ENCODE peak calls at places on chromosome 3, in seven cellular contexts. One of them, this sample, is unnamed.

GRCh38 chr3:187968883-187969580 is 184.9 kb upstream of the LPP start:
- DNase-seq in endothelial cell: no peak
- DNase-seq in occipital lobe: no peak
- DNase-seq in pancreas: no peak
- DNase-seq in activated T-helper 9 cell treated with anti-CD3 and anti-CD28 coated beads, Interleukin-2, amount 50 U/mL, for 16 hours: no peak
- DNase-seq in activated CD8-positive, alpha-beta memory T cell treated with anti-CD3 and anti-CD28 coated beads for 48 hours: no peak
- DNase-seq in RPMI8226: no peak
- DNase-seq in this sample: no peak

GRCh38 chr3:14483286-14483685 is 56.9 kb downstream of the GRIP2 start:
- DNase-seq in endothelial cell: no peak
- DNase-seq in occipital lobe: no peak
- DNase-seq in pancreas: no peak
- DNase-seq in activated T-helper 9 cell treated with anti-CD3 and anti-CD28 coated beads, Interleukin-2, amount 50 U/mL, for 16 hours: no peak
- DNase-seq in activated CD8-positive, alpha-beta memory T cell treated with anti-CD3 and anti-CD28 coated beads for 48 hours: no peak
- DNase-seq in RPMI8226: no peak
- DNase-seq in this sample: no peak

GRCh38 chr3:31412832-31413231 is 119.9 kb upstream of the STT3B start:
- DNase-seq in endothelial cell: no peak
- DNase-seq in occipital lobe: no peak
- DNase-seq in pancreas: no peak
- DNase-seq in activated T-helper 9 cell treated with anti-CD3 and anti-CD28 coated beads, Interleukin-2, amount 50 U/mL, for 16 hours: no peak
- DNase-seq in activated CD8-positive, alpha-beta memory T cell treated with anti-CD3 and anti-CD28 coated beads for 48 hours: no peak
- DNase-seq in RPMI8226: no peak
- DNase-seq in this sample: no peak

GRCh38 chr3:44000586-44000985 is 241.1 kb upstream of the TOPAZ1 start:
- DNase-seq in endothelial cell: no peak
- DNase-seq in occipital lobe: no peak
- DNase-seq in pancreas: no peak
- DNase-seq in activated T-helper 9 cell treated with anti-CD3 and anti-CD28 coated beads, Interleukin-2, amount 50 U/mL, for 16 hours: no peak
- DNase-seq in activated CD8-positive, alpha-beta memory T cell treated with anti-CD3 and anti-CD28 coated beads for 48 hours: no peak
- DNase-seq in RPMI8226: peak; percentile 28
- DNase-seq in this sample: no peak

GRCh38 chr3:197364410-197365071 is 66.1 kb upstream of the DLG1 start:
- DNase-seq in endothelial cell: no peak
- DNase-seq in occipital lobe: no peak
- DNase-seq in pancreas: no peak
- DNase-seq in activated T-helper 9 cell treated with anti-CD3 and anti-CD28 coated beads, Interleukin-2, amount 50 U/mL, for 16 hours: no peak
- DNase-seq in activated CD8-positive, alpha-beta memory T cell treated with anti-CD3 and anti-CD28 coated beads for 48 hours: no peak
- DNase-seq in RPMI8226: no peak
- DNase-seq in this sample: no peak

GRCh38 chr3:191087391-191087790 is 111.7 kb upstream of the OSTN start:
- DNase-seq in endothelial cell: no peak
- DNase-seq in occipital lobe: no peak
- DNase-seq in pancreas: no peak
- DNase-seq in activated T-helper 9 cell treated with anti-CD3 and anti-CD28 coated beads, Interleukin-2, amount 50 U/mL, for 16 hours: no peak
- DNase-seq in activated CD8-positive, alpha-beta memory T cell treated with anti-CD3 and anti-CD28 coated beads for 48 hours: no peak
- DNase-seq in RPMI8226: no peak
- DNase-seq in this sample: no peak

GRCh38 chr3:97882975-97883598 is 61.3 kb downstream of the CRYBG3 start:
- DNase-seq in endothelial cell: no peak
- DNase-seq in occipital lobe: no peak
- DNase-seq in pancreas: peak; percentile 11
- DNase-seq in activated T-helper 9 cell treated with anti-CD3 and anti-CD28 coated beads, Interleukin-2, amount 50 U/mL, for 16 hours: no peak
- DNase-seq in activated CD8-positive, alpha-beta memory T cell treated with anti-CD3 and anti-CD28 coated beads for 48 hours: no peak
- DNase-seq in RPMI8226: no peak
- DNase-seq in this sample: no peak

GRCh38 chr3:72127843-72128242 is 342.9 kb upstream of the PROK2 start:
- DNase-seq in endothelial cell: no peak
- DNase-seq in occipital lobe: no peak
- DNase-seq in pancreas: no peak
- DNase-seq in activated T-helper 9 cell treated with anti-CD3 and anti-CD28 coated beads, Interleukin-2, amount 50 U/mL, for 16 hours: no peak
- DNase-seq in activated CD8-positive, alpha-beta memory T cell treated with anti-CD3 and anti-CD28 coated beads for 48 hours: no peak
- DNase-seq in RPMI8226: no peak
- DNase-seq in this sample: no peak

GRCh38 chr3:41684802-41685740 is 276.8 kb downstream of the ULK4 start:
- DNase-seq in endothelial cell: no peak
- DNase-seq in occipital lobe: no peak
- DNase-seq in pancreas: no peak
- DNase-seq in activated T-helper 9 cell treated with anti-CD3 and anti-CD28 coated beads, Interleukin-2, amount 50 U/mL, for 16 hours: no peak
- DNase-seq in activated CD8-positive, alpha-beta memory T cell treated with anti-CD3 and anti-CD28 coated beads for 48 hours: no peak
- DNase-seq in RPMI8226: no peak
- DNase-seq in this sample: no peak

GRCh38 chr3:58411851-58412830 is 21.5 kb downstream of the PDHB start:
- DNase-seq in endothelial cell: no peak
- DNase-seq in occipital lobe: no peak
- DNase-seq in pancreas: no peak
- DNase-seq in activated T-helper 9 cell treated with anti-CD3 and anti-CD28 coated beads, Interleukin-2, amount 50 U/mL, for 16 hours: no peak
- DNase-seq in activated CD8-positive, alpha-beta memory T cell treated with anti-CD3 and anti-CD28 coated beads for 48 hours: no peak
- DNase-seq in RPMI8226: no peak
- DNase-seq in this sample: no peak

GRCh38 chr3:135887220-135887619 is 78.3 kb upstream of the PPP2R3A start:
- DNase-seq in endothelial cell: no peak
- DNase-seq in occipital lobe: no peak
- DNase-seq in pancreas: no peak
- DNase-seq in activated T-helper 9 cell treated with anti-CD3 and anti-CD28 coated beads, Interleukin-2, amount 50 U/mL, for 16 hours: no peak
- DNase-seq in activated CD8-positive, alpha-beta memory T cell treated with anti-CD3 and anti-CD28 coated beads for 48 hours: no peak
- DNase-seq in RPMI8226: no peak
- DNase-seq in this sample: no peak

GRCh38 chr3:190534386-190534785 is 20.5 kb downstream of the IL1RAP start:
- DNase-seq in endothelial cell: no peak
- DNase-seq in occipital lobe: no peak
- DNase-seq in pancreas: no peak
- DNase-seq in activated T-helper 9 cell treated with anti-CD3 and anti-CD28 coated beads, Interleukin-2, amount 50 U/mL, for 16 hours: no peak
- DNase-seq in activated CD8-positive, alpha-beta memory T cell treated with anti-CD3 and anti-CD28 coated beads for 48 hours: no peak
- DNase-seq in RPMI8226: no peak
- DNase-seq in this sample: no peak

GRCh38 chr3:15241341-15241740 is 35.3 kb downstream of the CAPN7 start:
- DNase-seq in endothelial cell: peak; percentile 24
- DNase-seq in occipital lobe: no peak
- DNase-seq in pancreas: no peak
- DNase-seq in activated T-helper 9 cell treated with anti-CD3 and anti-CD28 coated beads, Interleukin-2, amount 50 U/mL, for 16 hours: peak; percentile 15
- DNase-seq in activated CD8-positive, alpha-beta memory T cell treated with anti-CD3 and anti-CD28 coated beads for 48 hours: no peak
- DNase-seq in RPMI8226: peak; percentile 51
- DNase-seq in this sample: no peak

GRCh38 chr3:157231071-157231470 is 71.1 kb upstream of the CCNL1 start:
- DNase-seq in endothelial cell: no peak
- DNase-seq in occipital lobe: no peak
- DNase-seq in pancreas: no peak
- DNase-seq in activated T-helper 9 cell treated with anti-CD3 and anti-CD28 coated beads, Interleukin-2, amount 50 U/mL, for 16 hours: no peak
- DNase-seq in activated CD8-positive, alpha-beta memory T cell treated with anti-CD3 and anti-CD28 coated beads for 48 hours: no peak
- DNase-seq in RPMI8226: no peak
- DNase-seq in this sample: no peak

GRCh38 chr3:102006812-102007485 is 157.6 kb downstream of the NFKBIZ start:
- DNase-seq in endothelial cell: no peak
- DNase-seq in occipital lobe: no peak
- DNase-seq in pancreas: no peak
- DNase-seq in activated T-helper 9 cell treated with anti-CD3 and anti-CD28 coated beads, Interleukin-2, amount 50 U/mL, for 16 hours: no peak
- DNase-seq in activated CD8-positive, alpha-beta memory T cell treated with anti-CD3 and anti-CD28 coated beads for 48 hours: no peak
- DNase-seq in RPMI8226: peak; percentile 41
- DNase-seq in this sample: no peak

GRCh38 chr3:100352296-100353178 is 18.0 kb downstream of the NIT2 start:
- DNase-seq in endothelial cell: no peak
- DNase-seq in occipital lobe: no peak
- DNase-seq in pancreas: no peak
- DNase-seq in activated T-helper 9 cell treated with anti-CD3 and anti-CD28 coated beads, Interleukin-2, amount 50 U/mL, for 16 hours: no peak
- DNase-seq in activated CD8-positive, alpha-beta memory T cell treated with anti-CD3 and anti-CD28 coated beads for 48 hours: no peak
- DNase-seq in RPMI8226: no peak
- DNase-seq in this sample: no peak

GRCh38 chr3:129240436-129240835 is 9.0 kb upstream of the COPG1 start:
- DNase-seq in endothelial cell: no peak
- DNase-seq in occipital lobe: no peak
- DNase-seq in pancreas: no peak
- DNase-seq in activated T-helper 9 cell treated with anti-CD3 and anti-CD28 coated beads, Interleukin-2, amount 50 U/mL, for 16 hours: no peak
- DNase-seq in activated CD8-positive, alpha-beta memory T cell treated with anti-CD3 and anti-CD28 coated beads for 48 hours: no peak
- DNase-seq in RPMI8226: no peak
- DNase-seq in this sample: no peak

GRCh38 chr3:149077638-149078037 is 8.7 kb downstream of the HLTF start:
- DNase-seq in endothelial cell: no peak
- DNase-seq in occipital lobe: no peak
- DNase-seq in pancreas: no peak
- DNase-seq in activated T-helper 9 cell treated with anti-CD3 and anti-CD28 coated beads, Interleukin-2, amount 50 U/mL, for 16 hours: no peak
- DNase-seq in activated CD8-positive, alpha-beta memory T cell treated with anti-CD3 and anti-CD28 coated beads for 48 hours: no peak
- DNase-seq in RPMI8226: no peak
- DNase-seq in this sample: no peak

GRCh38 chr3:101099791-101100190 is 106.6 kb upstream of the ABI3BP start:
- DNase-seq in endothelial cell: no peak
- DNase-seq in occipital lobe: no peak
- DNase-seq in pancreas: no peak
- DNase-seq in activated T-helper 9 cell treated with anti-CD3 and anti-CD28 coated beads, Interleukin-2, amount 50 U/mL, for 16 hours: no peak
- DNase-seq in activated CD8-positive, alpha-beta memory T cell treated with anti-CD3 and anti-CD28 coated beads for 48 hours: no peak
- DNase-seq in RPMI8226: no peak
- DNase-seq in this sample: no peak

GRCh38 chr3:46930176-46930944 is 46.2 kb downstream of the CCDC12 start:
- DNase-seq in endothelial cell: no peak
- DNase-seq in occipital lobe: no peak
- DNase-seq in pancreas: peak; percentile 54
- DNase-seq in activated T-helper 9 cell treated with anti-CD3 and anti-CD28 coated beads, Interleukin-2, amount 50 U/mL, for 16 hours: no peak
- DNase-seq in activated CD8-positive, alpha-beta memory T cell treated with anti-CD3 and anti-CD28 coated beads for 48 hours: no peak
- DNase-seq in RPMI8226: no peak
- DNase-seq in this sample: no peak

GRCh38 chr3:118628704-118629341 is 405.8 kb downstream of the IGSF11 start:
- DNase-seq in endothelial cell: peak; percentile 82
- DNase-seq in occipital lobe: peak; percentile 47
- DNase-seq in pancreas: peak; percentile 48
- DNase-seq in activated T-helper 9 cell treated with anti-CD3 and anti-CD28 coated beads, Interleukin-2, amount 50 U/mL, for 16 hours: no peak
- DNase-seq in activated CD8-positive, alpha-beta memory T cell treated with anti-CD3 and anti-CD28 coated beads for 48 hours: no peak
- DNase-seq in RPMI8226: peak; percentile 53
- DNase-seq in this sample: peak; percentile 29

GRCh38 chr3:126212629-126213375 is 32.4 kb upstream of the ALDH1L1 start:
- DNase-seq in endothelial cell: peak; percentile 75
- DNase-seq in occipital lobe: no peak
- DNase-seq in pancreas: peak; percentile 69
- DNase-seq in activated T-helper 9 cell treated with anti-CD3 and anti-CD28 coated beads, Interleukin-2, amount 50 U/mL, for 16 hours: no peak
- DNase-seq in activated CD8-positive, alpha-beta memory T cell treated with anti-CD3 and anti-CD28 coated beads for 48 hours: no peak
- DNase-seq in RPMI8226: peak; percentile 13
- DNase-seq in this sample: peak; percentile 26

GRCh38 chr3:105170423-105170822 is 196.3 kb upstream of the ALCAM start:
- DNase-seq in endothelial cell: no peak
- DNase-seq in occipital lobe: no peak
- DNase-seq in pancreas: no peak
- DNase-seq in activated T-helper 9 cell treated with anti-CD3 and anti-CD28 coated beads, Interleukin-2, amount 50 U/mL, for 16 hours: no peak
- DNase-seq in activated CD8-positive, alpha-beta memory T cell treated with anti-CD3 and anti-CD28 coated beads for 48 hours: no peak
- DNase-seq in RPMI8226: no peak
- DNase-seq in this sample: no peak